ENCODE peak calls at places on chromosomes 1 and 21, in ten cellular contexts. R is adrenal gland, O is K562, A is IMR-90, G is heart left ventricle, N is tibial nerve, E is gastrocnemius medialis, C is transverse colon, X is prostate gland, T is GM12892. S is an unnamed sample.

GRCh38 chr1:201480231-201481003 is 11.4 kb upstream of the PHLDA3 start:
- DNase-seq in A (no peak), E (peak), C (peak), X (peak), T (peak), G (peak), N (peak), R (peak), O (peak), S (peak)

GRCh38 chr21:45320261-45320990 is 32.7 kb upstream of the POFUT2 start:
- DNase-seq in O (no peak), X (no peak), N (no peak), A (no peak), G (peak), T (no peak), E (no peak), R (no peak), C (no peak), S (no peak)

GRCh38 chr1:218474089-218474488 is 129.0 kb downstream of the TGFB2 start:
- DNase-seq in E (no peak), X (no peak), R (no peak), G (no peak), C (no peak), N (no peak), T (no peak), O (no peak), A (no peak), S (no peak)

GRCh38 chr1:232389744-232390143 is 240.2 kb downstream of the SIPA1L2 start:
- DNase-seq in X (no peak), R (no peak), N (no peak), O (no peak), A (no peak), T (no peak), G (no peak), C (no peak), E (no peak), S (no peak)

GRCh38 chr21:27171704-27172103 is 204.8 kb upstream of the ADAMTS5 start:
- DNase-seq in T (no peak), E (no peak), G (no peak), N (no peak), C (no peak), R (no peak), X (no peak), A (peak), O (no peak), S (no peak)

GRCh38 chr1:222654849-222655248 is 37.0 kb downstream of the MIA3 start:
- DNase-seq in T (no peak), O (no peak), E (no peak), C (peak), N (peak), X (no peak), A (no peak), R (peak), G (no peak), S (peak)

GRCh38 chr1:228209657-228210056 is 1.8 kb downstream of the OBSCN start:
- DNase-seq in A (no peak), O (no peak), X (no peak), R (no peak), G (no peak), C (no peak), T (no peak), E (no peak), N (no peak), S (no peak)

GRCh38 chr1:178768423-178768822 is 43.4 kb downstream of the RALGPS2 start:
- DNase-seq in E (no peak), X (no peak), A (no peak), R (no peak), T (peak), G (no peak), O (peak), C (no peak), N (no peak), S (peak)

DNA sequence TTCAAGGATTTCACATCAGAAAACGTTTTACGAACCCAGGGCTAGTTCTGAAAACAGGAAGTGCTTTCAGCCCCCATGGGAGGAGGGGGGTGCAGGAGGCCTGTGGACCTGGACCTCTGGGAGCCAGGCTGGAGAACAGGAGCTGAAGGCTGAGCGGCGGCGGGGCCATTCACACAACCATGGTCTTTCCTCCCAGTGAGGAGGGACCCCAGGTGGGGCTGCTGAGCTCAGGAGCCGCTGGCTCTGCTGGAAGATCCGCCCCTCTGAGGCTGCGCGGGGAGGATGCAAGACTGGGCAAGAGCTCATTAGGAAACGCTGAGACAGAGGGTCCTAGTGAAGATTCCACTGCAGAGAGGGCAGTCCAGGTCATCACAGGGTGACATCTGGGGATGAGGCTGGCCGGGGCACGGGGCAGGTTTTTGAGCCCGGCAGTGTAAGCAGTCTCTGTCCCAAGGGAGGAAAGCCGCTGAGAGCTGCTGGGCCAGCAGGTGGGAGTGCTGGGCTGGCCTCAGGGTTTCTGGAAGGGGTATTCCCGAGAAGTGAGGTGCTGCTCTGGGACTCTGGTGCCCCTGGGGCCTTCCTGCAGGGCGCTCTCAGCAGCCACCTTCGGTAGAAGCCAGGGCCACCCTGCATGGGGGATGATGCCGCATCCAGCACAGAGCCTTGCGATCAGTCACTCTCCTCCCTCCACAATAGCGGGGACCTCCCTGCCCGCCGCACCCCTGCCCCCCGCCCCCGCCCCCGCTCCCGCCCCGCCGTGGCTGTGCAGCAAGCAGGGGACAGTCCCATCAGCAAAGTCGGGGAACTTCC is 7.5 kb downstream of the MX2 start:
- DNase-seq in E (no peak), A (no peak), X (no peak), C (no peak), T (peak), N (peak), O (no peak), R (no peak), G (peak), S (peak)
- TF ChIP-seq POLR2A in E (no peak), A (no peak), X (no peak), C (no peak), T (peak), N (no peak), O (no peak), R (no peak), G (no peak), S (no peak)

GRCh38 chr1:160860840-160861505 is 1.7 kb downstream of the CD244 start:
- DNase-seq in O (no peak), E (no peak), G (no peak), X (no peak), T (no peak), R (no peak), C (no peak), N (no peak), A (no peak), S (no peak)

GRCh38 chr1:160863422-160864131 is 890 bp upstream of the CD244 start:
- DNase-seq in T (no peak), X (no peak), G (peak), O (no peak), A (no peak), C (no peak), N (no peak), R (no peak), E (peak), S (no peak)

GRCh38 chr1:160865316-160865715 is 2.6 kb upstream of the CD244 start:
- DNase-seq in C (no peak), A (no peak), G (no peak), R (no peak), N (no peak), T (no peak), X (no peak), E (no peak), O (no peak), S (no peak)

GRCh38 chr1:160864173-160864572 is 1.5 kb upstream of the CD244 start:
- DNase-seq in R (no peak), X (no peak), E (no peak), G (no peak), A (no peak), C (no peak), T (no peak), O (no peak), N (no peak), S (no peak)

GRCh38 chr1:160862151-160863061 is at the start of gene CD244:
- DNase-seq in N (no peak), R (no peak), X (no peak), E (no peak), G (peak), T (no peak), A (no peak), O (no peak), C (peak), S (no peak)
- TF ChIP-seq POLR2A in N (no peak), R (no peak), X (no peak), E (no peak), G (no peak), T (no peak), A (no peak), O (no peak), C (no peak), S (no peak)

GRCh38 chr1:30908446-30908885 is at the start of gene SDC3:
- DNase-seq in T (no peak), G (peak), X (no peak), A (no peak), O (peak), N (no peak), C (peak), R (no peak), E (no peak), S (peak)
- TF ChIP-seq POLR2A in T (no peak), G (no peak), X (no peak), A (no peak), O (no peak), N (no peak), C (no peak), R (no peak), E (no peak), S (no peak)

GRCh38 chr21:43018519-43018918 is 44.2 kb downstream of the PKNOX1 start:
- DNase-seq in O (no peak), G (no peak), T (no peak), R (no peak), N (no peak), E (no peak), X (no peak), A (no peak), C (no peak), S (no peak)
- TF ChIP-seq POLR2A in O (no peak), G (no peak), T (no peak), R (no peak), N (no peak), E (no peak), X (no peak), A (no peak), C (no peak), S (no peak)

GRCh38 chr21:15999741-16000140 is 270.0 kb downstream of the USP25 start:
- DNase-seq in N (no peak), E (no peak), X (no peak), A (no peak), R (no peak), G (no peak), T (no peak), O (no peak), C (no peak), S (no peak)
- TF ChIP-seq POLR2A in N (no peak), E (no peak), X (no peak), A (no peak), R (no peak), G (no peak), T (no peak), O (no peak), C (no peak), S (no peak)

DNA sequence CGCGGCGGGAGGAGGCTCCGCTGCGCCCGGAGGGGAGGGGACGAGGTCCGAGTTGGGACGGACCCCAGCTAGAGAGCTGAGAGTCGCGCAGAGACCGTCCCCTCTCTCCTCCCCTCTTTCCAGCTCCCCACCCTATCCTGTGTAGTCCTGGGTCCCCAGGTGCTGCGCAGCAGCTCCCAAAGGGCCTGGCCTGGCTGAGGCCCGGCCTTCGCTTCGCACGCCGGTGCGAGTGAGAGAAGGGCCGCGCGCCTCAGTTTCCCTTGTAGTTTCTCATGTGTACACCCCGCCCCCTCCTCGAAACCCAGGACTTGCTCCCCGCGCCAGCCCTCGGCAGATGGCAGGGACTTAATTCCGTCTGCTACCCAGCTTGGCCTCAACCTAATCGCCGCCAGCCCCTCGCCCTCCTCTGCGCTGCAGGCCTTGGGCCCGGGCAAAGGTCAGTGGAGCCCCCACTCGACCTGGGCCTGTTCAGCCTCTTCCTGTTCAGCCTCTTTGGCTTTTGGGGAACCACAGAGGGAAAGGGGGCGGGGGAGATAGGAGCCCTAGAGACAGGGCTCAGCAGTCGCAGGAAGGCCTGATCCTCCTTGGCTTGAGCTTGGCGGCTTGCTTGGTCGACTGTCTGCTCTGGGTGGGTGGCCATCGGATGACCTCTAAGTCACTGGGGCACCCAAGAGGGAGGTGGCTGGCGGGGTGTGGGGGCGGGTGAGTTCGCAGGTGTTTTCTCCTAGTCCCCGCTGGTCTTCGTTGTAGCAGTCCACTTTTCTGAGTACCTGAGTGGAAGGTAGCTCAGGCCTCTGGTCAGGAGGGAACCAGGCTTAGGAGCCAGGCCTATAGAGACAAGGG is 1.0 kb downstream of the ZNF687 start:
- DNase-seq in T (no peak), A (no peak), X (no peak), C (peak), R (peak), E (no peak), N (peak), G (no peak), O (peak), S (no peak)
- TF ChIP-seq POLR2A in T (peak), A (no peak), X (no peak), C (no peak), R (no peak), E (no peak), N (no peak), G (no peak), O (no peak), S (peak)

DNA sequence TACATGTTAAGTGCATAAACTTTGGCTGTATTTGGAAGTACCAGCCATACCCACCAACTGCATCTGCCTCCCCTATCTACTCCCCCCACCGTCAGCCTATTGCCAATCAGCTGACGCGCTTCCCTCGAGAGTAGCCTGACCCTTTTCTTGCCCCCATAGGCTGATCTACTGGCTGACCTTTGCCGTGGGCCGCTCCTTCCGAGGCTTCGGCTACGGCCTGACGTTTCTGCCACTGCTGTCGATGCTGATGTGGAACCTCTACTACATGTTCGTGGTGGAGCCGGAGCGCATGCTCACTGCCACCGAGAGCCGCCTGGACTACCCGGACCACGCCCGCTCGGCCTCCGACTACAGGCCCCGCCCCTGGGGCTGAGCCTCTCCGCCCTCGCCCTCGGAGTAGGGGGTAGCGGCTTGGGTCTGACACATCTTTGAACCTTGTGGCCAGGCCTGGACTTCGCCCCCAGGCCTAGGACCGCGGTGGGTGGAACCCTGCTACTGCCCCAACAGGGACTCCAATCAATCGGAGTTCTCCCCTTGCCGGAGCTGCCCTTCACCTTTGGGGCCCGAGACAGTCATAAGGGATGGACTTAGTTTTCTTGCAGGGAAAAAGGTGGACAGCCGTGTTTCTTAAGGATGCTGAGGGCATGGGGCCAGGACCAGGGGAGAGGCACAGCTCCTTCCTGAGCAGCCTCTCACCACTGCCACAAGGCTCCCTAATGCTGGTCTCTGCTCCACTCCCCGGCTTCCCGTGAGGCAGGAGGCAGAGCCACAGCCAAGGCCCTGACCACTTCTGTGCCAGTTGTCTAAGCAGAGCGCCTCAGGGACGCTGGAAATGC is 4.0 kb downstream of the GLMP start:
- DNase-seq in X (peak), T (peak), G (peak), A (peak), E (peak), O (peak), C (peak), N (peak), R (peak), S (peak)
- TF ChIP-seq POLR2A in X (peak), T (no peak), G (peak), A (no peak), E (no peak), O (no peak), C (peak), N (peak), R (peak), S (no peak)

DNA sequence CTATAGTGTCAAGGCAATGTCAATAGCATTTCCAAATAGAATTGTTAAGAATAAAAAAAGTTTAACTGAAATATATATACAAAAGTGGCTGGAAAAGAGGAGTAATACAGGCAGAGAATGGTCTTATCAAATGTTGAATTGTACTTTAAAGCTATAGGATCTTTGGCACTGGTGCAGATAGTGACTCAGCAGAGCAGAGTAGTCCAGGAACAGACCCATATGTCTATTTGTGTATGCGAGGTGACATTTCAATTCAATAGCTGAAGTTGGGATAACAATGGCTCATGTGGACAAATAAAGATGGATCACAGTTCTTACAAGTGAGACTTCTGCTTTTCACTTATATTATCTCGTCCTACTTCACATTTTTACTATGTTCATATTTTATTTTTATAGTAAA is 543.0 kb upstream of the B3GALT2 start:
- DNase-seq in G (no peak), E (no peak), A (peak), O (no peak), R (no peak), N (no peak), T (no peak), C (no peak), X (no peak), S (no peak)
- TF ChIP-seq POLR2A in G (no peak), E (no peak), A (no peak), O (no peak), R (no peak), N (no peak), T (no peak), C (no peak), X (no peak), S (no peak)

GRCh38 chr1:41240806-41241747 is 1.0 kb downstream of the SCMH1 start:
- DNase-seq in O (no peak), G (peak), C (peak), A (peak), R (peak), N (peak), X (peak), E (peak), T (peak), S (peak)
- TF ChIP-seq POLR2A in O (no peak), G (peak), C (no peak), A (no peak), R (peak), N (no peak), X (peak), E (peak), T (peak), S (no peak)

S was measured in GM12891.